ENCODE peak calls at places on chromosomes 7 and 10, in eight cellular contexts. D is cardiac muscle cell; A is HCT116; K is kidney epithelial cell; M is thoracic aorta; U is CD4-positive, alpha-beta memory T cell; P is A549; H is GM06990. R is an unnamed sample.

GRCh38 chr7:131486346-131486745 is 70.1 kb downstream of the PODXL start:
- DNase-seq in D (no peak), A (no peak), K (no peak), M (no peak), U (no peak), P (no peak), H (no peak), R (no peak)

GRCh38 chr10:112216151-112216550 is 32.6 kb upstream of the GPAM start:
- DNase-seq in D (no peak), A (no peak), K (no peak), M (no peak), U (no peak), P (no peak), H (no peak), R (no peak)

GRCh38 chr7:95630702-95631458 is 34.6 kb upstream of the PDK4 start:
- DNase-seq in D (no peak), A (no peak), K (no peak), M (no peak), U (no peak), P (no peak), H (no peak), R (no peak)

GRCh38 chr7:2715341-2716231 is 27.6 kb downstream of the AMZ1 start:
- DNase-seq in D (peak), A (no peak), K (no peak), M (no peak), U (peak), P (no peak), H (no peak), R (no peak)

GRCh38 chr10:7093368-7093767 is 317.5 kb downstream of the SFMBT2 start:
- DNase-seq in D (no peak), A (no peak), K (no peak), M (no peak), U (no peak), P (no peak), H (no peak), R (no peak)

GRCh38 chr10:54869022-54869421 is 68.0 kb upstream of the PCDH15 start:
- DNase-seq in D (no peak), A (no peak), K (no peak), M (no peak), U (no peak), P (no peak), H (no peak), R (no peak)

GRCh38 chr7:50436133-50436802 is 13.9 kb downstream of the FIGNL1 start:
- DNase-seq in D (no peak), A (no peak), K (peak), M (no peak), U (no peak), P (peak), H (no peak), R (no peak)

GRCh38 chr7:138307633-138308032 is 152.4 kb upstream of the TRIM24 start:
- DNase-seq in D (no peak), A (no peak), K (no peak), M (no peak), U (no peak), P (no peak), H (no peak), R (no peak)

GRCh38 chr10:113555245-113555644 is 2.4 kb downstream of the HABP2 start:
- DNase-seq in D (no peak), A (no peak), K (no peak), M (no peak), U (no peak), P (no peak), H (no peak), R (no peak)

GRCh38 chr10:49600046-49600445 is 10.1 kb upstream of the SLC18A3 start:
- DNase-seq in D (no peak), A (no peak), K (no peak), M (no peak), U (no peak), P (no peak), H (no peak), R (no peak)

GRCh38 chr10:114538544-114538906 is 119.5 kb downstream of the ABLIM1 start:
- DNase-seq in D (no peak), A (no peak), K (no peak), M (no peak), U (peak), P (no peak), H (no peak), R (no peak)

GRCh38 chr10:43461950-43462349 is 25.0 kb downstream of the ZNF487 start:
- DNase-seq in D (peak), A (peak), K (peak), M (no peak), U (peak), P (peak), H (no peak), R (peak)

GRCh38 chr7:149473251-149473650 is 12.4 kb upstream of the ZNF777 start:
- DNase-seq in D (no peak), A (no peak), K (no peak), M (no peak), U (no peak), P (no peak), H (no peak), R (no peak)

GRCh38 chr7:149741629-149742028 is 31.8 kb downstream of the ZNF467 start:
- DNase-seq in D (no peak), A (no peak), K (no peak), M (no peak), U (no peak), P (no peak), H (no peak), R (no peak)

GRCh38 chr7:1279041-1279440 is 46.4 kb downstream of the UNCX start:
- DNase-seq in D (no peak), A (no peak), K (no peak), M (no peak), U (no peak), P (no peak), H (no peak), R (no peak)

GRCh38 chr10:373015-373414 is 237.8 kb downstream of the ZMYND11 start:
- DNase-seq in D (no peak), A (no peak), K (no peak), M (no peak), U (no peak), P (peak), H (no peak), R (no peak)

GRCh38 chr7:30256459-30256858 is 27.9 kb upstream of the ZNRF2 start:
- DNase-seq in D (no peak), A (no peak), K (no peak), M (no peak), U (no peak), P (no peak), H (no peak), R (no peak)

GRCh38 chr7:151205749-151206148 is 4.5 kb downstream of the H2BK1 start:
- DNase-seq in D (no peak), A (no peak), K (no peak), M (no peak), U (no peak), P (no peak), H (no peak), R (no peak)

GRCh38 chr7:33961948-33962347 is 56.6 kb downstream of the BMPER start:
- DNase-seq in D (no peak), A (no peak), K (no peak), M (no peak), U (no peak), P (no peak), H (no peak), R (no peak)

GRCh38 chr10:125102216-125102615 is 58.1 kb downstream of the CTBP2 start:
- DNase-seq in D (no peak), A (no peak), K (no peak), M (no peak), U (no peak), P (peak), H (no peak), R (no peak)

GRCh38 chr7:92425311-92425947 is 21.9 kb upstream of the GATAD1 start:
- DNase-seq in D (no peak), A (no peak), K (no peak), M (no peak), U (no peak), P (peak), H (no peak), R (no peak)

GRCh38 chr7:158120751-158121150 is 466.9 kb downstream of the PTPRN2 start:
- DNase-seq in D (no peak), A (no peak), K (no peak), M (no peak), U (no peak), P (no peak), H (no peak), R (no peak)

GRCh38 chr7:94436018-94436604 is 41.4 kb downstream of the COL1A2 start:
- DNase-seq in D (peak), A (peak), K (peak), M (peak), U (peak), P (peak), H (no peak), R (peak)

GRCh38 chr7:54419209-54419608 is 123.0 kb upstream of the VSTM2A start:
- DNase-seq in D (no peak), A (no peak), K (no peak), M (no peak), U (no peak), P (no peak), H (no peak), R (peak)

GRCh38 chr7:69939317-69939716 is 341.0 kb downstream of the AUTS2 start:
- DNase-seq in D (no peak), A (no peak), K (no peak), M (no peak), U (no peak), P (no peak), H (no peak), R (no peak)

GRCh38 chr10:70478191-70479160 is at the start of gene PALD1:
- DNase-seq in D (peak), A (peak), K (no peak), M (no peak), U (peak), P (peak), H (peak), R (no peak)

GRCh38 chr10:49527061-49527460 is 11.9 kb downstream of the ERCC6 start:
- DNase-seq in D (no peak), A (no peak), K (no peak), M (no peak), U (no peak), P (no peak), H (no peak), R (no peak)

GRCh38 chr7:129401228-129401967 is 32.8 kb upstream of the STRIP2 start:
- DNase-seq in D (no peak), A (no peak), K (peak), M (no peak), U (no peak), P (peak), H (no peak), R (no peak)

GRCh38 chr7:44561962-44562621 is 11.6 kb downstream of the DDX56 start:
- DNase-seq in D (no peak), A (no peak), K (no peak), M (no peak), U (no peak), P (peak), H (no peak), R (no peak)

GRCh38 chr10:1358860-1359598 is 302.8 kb downstream of the WDR37 start:
- DNase-seq in D (no peak), A (no peak), K (no peak), M (no peak), U (peak), P (no peak), H (no peak), R (no peak)

GRCh38 chr10:72263613-72264241 is 10.0 kb upstream of the DDIT4 start:
- DNase-seq in D (no peak), A (no peak), K (no peak), M (no peak), U (peak), P (peak), H (no peak), R (no peak)

GRCh38 chr10:3054816-3055202 is 12.5 kb upstream of the PFKP start:
- DNase-seq in D (no peak), A (no peak), K (no peak), M (no peak), U (no peak), P (no peak), H (no peak), R (no peak)

GRCh38 chr7:146478975-146479492 is 362.4 kb downstream of the CNTNAP2 start:
- DNase-seq in D (no peak), A (no peak), K (no peak), M (no peak), U (no peak), P (no peak), H (no peak), R (no peak)

GRCh38 chr7:3943265-3943664 is 642.2 kb downstream of the SDK1 start:
- DNase-seq in D (no peak), A (no peak), K (no peak), M (no peak), U (no peak), P (no peak), H (no peak), R (no peak)

GRCh38 chr7:78125884-78126283 is 327.3 kb downstream of the PHTF2 start:
- DNase-seq in D (no peak), A (no peak), K (no peak), M (no peak), U (no peak), P (peak), H (no peak), R (no peak)

GRCh38 chr10:123858039-123858740 is 33.4 kb downstream of the CPXM2 start:
- DNase-seq in D (no peak), A (no peak), K (no peak), M (peak), U (no peak), P (no peak), H (no peak), R (no peak)

GRCh38 chr10:86439544-86439943 is 72.9 kb upstream of the GRID1 start:
- DNase-seq in D (peak), A (no peak), K (peak), M (peak), U (no peak), P (peak), H (no peak), R (no peak)

GRCh38 chr7:71298378-71298777 is 166.4 kb downstream of the GALNT17 start:
- DNase-seq in D (no peak), A (no peak), K (no peak), M (no peak), U (no peak), P (no peak), H (no peak), R (no peak)

DNA sequence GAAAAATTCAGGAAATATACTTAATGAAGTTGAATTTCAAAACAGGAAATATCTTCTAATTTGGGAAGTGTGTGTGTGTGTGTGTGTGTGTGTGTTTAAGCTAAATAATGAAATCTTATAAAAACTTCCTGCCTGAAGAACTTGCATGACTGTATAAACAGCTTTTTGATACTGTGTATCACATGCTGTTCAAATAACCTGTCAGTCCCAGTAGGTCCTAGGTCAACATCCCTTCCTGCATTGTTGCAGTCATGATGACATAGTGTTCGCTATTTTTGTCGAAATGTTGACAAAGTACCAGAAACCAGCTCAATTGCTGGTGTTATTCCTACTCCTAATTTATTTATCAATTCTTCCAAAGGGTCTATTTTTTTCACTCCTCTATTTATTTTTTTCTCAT is 115.7 kb downstream of the PLXDC2 start:
- DNase-seq in D (no peak), A (no peak), K (no peak), M (no peak), U (no peak), P (no peak), H (no peak), R (no peak)
- H3K4me3 ChIP-seq in D (no peak), A (no peak), K (no peak), M (no peak), U (no peak), P (no peak), H (no peak), R (no peak)

DNA sequence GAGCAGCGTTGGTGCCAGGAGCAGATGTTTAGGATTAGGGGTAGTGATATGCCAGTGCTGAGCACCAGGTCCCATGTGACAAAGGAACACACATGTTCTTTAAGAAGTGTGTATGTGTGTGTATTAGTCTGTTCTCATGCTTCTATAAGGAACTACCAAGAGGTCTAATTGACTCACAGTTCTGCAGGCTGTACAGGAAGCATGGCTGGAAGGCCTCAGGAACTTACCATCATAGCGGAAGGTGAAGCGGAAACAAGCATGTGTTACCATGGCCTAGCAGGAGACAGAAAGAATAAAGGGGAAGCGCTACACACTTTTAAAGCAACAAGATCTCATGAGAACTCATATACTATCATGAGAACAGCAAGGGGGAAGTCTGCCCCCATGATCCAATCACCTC is 22.8 kb upstream of the PDZD8 start:
- DNase-seq in D (no peak), A (no peak), K (no peak), M (no peak), U (no peak), P (no peak), H (no peak), R (no peak)
- H3K4me3 ChIP-seq in D (no peak), A (no peak), K (no peak), M (no peak), U (no peak), P (no peak), H (no peak), R (no peak)

GRCh38 chr10:119821172-119821571 is 51.5 kb downstream of the MCMBP start:
- DNase-seq in D (no peak), A (no peak), K (no peak), M (no peak), U (no peak), P (no peak), H (no peak), R (no peak)

GRCh38 chr10:119824299-119824698 is 48.3 kb downstream of the MCMBP start:
- DNase-seq in D (no peak), A (no peak), K (no peak), M (no peak), U (no peak), P (no peak), H (no peak), R (no peak)

GRCh38 chr10:119817991-119818888 is 54.4 kb downstream of the MCMBP start:
- DNase-seq in D (peak), A (no peak), K (no peak), M (no peak), U (peak), P (no peak), H (peak), R (no peak)

GRCh38 chr10:119815671-119816070 is 57.0 kb downstream of the MCMBP start:
- DNase-seq in D (no peak), A (no peak), K (no peak), M (no peak), U (no peak), P (no peak), H (no peak), R (no peak)

GRCh38 chr10:119818889-119819270 is 53.8 kb downstream of the MCMBP start:
- DNase-seq in D (peak), A (no peak), K (no peak), M (no peak), U (no peak), P (no peak), H (no peak), R (peak)
- H3K4me3 ChIP-seq in D (peak), A (no peak), K (peak), M (peak), U (no peak), P (no peak), H (no peak), R (no peak)

DNA sequence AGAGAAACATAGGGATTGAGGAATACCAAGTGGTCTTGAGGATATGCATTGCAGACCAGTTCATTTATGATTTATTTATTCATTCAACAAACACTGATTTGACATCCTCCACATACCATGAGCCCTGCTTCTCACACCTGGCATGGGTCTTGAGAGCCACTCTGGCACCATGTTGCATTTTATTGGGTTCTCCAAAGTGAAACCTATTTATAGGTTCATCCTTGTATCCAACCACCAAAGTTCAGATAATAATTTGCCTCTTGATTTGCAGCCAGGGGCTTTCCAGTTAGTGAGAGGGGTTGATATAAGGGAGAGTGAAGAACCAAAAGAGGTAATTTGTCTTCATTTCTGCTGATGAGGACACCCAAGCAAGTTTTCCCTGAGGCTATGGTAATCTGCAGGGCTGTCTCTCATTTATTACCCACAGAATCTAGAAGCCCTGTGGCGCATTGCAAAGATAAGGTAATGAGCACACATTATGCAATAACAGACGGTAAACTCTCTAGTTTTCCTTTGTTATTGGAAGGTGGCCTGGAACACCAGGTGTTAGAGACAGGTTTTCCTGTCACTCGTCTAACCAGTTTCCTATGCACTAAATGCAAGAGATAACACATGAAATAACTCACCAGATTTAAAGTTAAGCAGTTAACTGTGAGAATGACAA is 28.8 kb upstream of the ICA1 start:
- DNase-seq in D (no peak), A (no peak), K (no peak), M (no peak), U (no peak), P (no peak), H (no peak), R (no peak)
- H3K4me3 ChIP-seq in D (no peak), A (no peak), K (no peak), M (no peak), U (no peak), P (no peak), H (no peak), R (no peak)

GRCh38 chr7:155244675-155245074 is 53.0 kb upstream of the INSIG1 start:
- DNase-seq in D (no peak), A (no peak), K (no peak), M (no peak), U (no peak), P (no peak), H (no peak), R (no peak)
- H3K4me3 ChIP-seq in D (no peak), A (no peak), K (no peak), M (no peak), U (no peak), P (no peak), H (no peak), R (no peak)

DNA sequence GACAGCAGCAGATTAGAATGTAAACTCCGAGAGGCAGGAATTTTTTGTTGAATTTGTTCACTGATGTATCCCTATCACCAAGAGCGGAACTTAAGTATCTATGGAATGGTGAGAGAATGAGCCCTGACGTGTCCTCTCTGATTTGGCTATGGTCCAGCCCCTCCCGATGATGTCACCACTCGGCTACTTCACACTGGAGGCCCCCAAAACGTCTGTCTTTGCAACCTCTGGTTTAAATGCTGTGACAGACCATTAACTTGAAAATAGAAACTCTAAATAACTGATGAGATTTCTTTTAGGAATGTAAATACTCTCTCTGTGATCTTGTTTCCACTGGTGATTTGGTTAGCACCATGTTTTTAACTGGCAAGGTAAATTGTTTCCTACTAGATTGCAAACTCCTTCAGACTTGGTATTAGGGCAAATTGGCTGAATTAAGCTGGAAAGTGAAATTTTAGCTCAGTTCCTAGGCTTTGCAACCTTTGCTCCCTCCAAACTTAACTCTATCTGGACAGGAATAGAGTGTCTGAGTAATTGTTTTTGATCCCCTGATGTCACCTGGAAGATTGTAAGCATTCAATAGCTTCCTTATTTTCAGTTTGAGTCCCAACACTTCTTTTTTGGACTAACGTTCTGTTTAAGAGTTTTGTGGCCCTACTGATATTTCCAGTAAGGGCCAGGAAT is 19.1 kb downstream of the SLC16A12 start:
- DNase-seq in D (peak), A (no peak), K (peak), M (no peak), U (no peak), P (peak), H (no peak), R (no peak)
- H3K4me3 ChIP-seq in D (no peak), A (no peak), K (no peak), M (peak), U (no peak), P (no peak), H (no peak), R (no peak)

R was measured in NT2/D1.